ENCODE peak calls at places on chromosomes 5 and 9, in nine cellular contexts. One of them, this sample, is unnamed.
A peak's percentile ranks its signal among the peaks of the same experiment; 100 is the strongest.

GRCh38 chr5:53891159-53891558 is 330.7 kb downstream of the NDUFS4 start:
- DNase-seq in stimulated activated CD4-positive, alpha-beta T cell treated with anti-CD3 and anti-CD28 coated beads, TNF-alpha, amount 100 ng/mL, for 1 hour: no peak
- DNase-seq in AML-193: no peak
- DNase-seq in right lobe of liver: no peak
- DNase-seq in A172: no peak
- DNase-seq in body of pancreas: no peak
- DNase-seq in mammary epithelial cell: no peak
- DNase-seq in omental fat pad: no peak
- DNase-seq in stimulated activated CD8-positive, alpha-beta memory T cell treated with anti-CD3 and anti-CD28 coated beads, Interleukin-2, amount 100 ng/mL, for 48 hours: no peak
- DNase-seq in this sample: no peak

GRCh38 chr9:101466863-101467262 is 31.3 kb upstream of the ALDOB start:
- DNase-seq in stimulated activated CD4-positive, alpha-beta T cell treated with anti-CD3 and anti-CD28 coated beads, TNF-alpha, amount 100 ng/mL, for 1 hour: no peak
- DNase-seq in AML-193: no peak
- DNase-seq in right lobe of liver: no peak
- DNase-seq in A172: no peak
- DNase-seq in body of pancreas: no peak
- DNase-seq in mammary epithelial cell: no peak
- DNase-seq in omental fat pad: no peak
- DNase-seq in stimulated activated CD8-positive, alpha-beta memory T cell treated with anti-CD3 and anti-CD28 coated beads, Interleukin-2, amount 100 ng/mL, for 48 hours: no peak
- DNase-seq in this sample: no peak

GRCh38 chr5:140111859-140112551 is 1.9 kb upstream of the PURA start:
- DNase-seq in stimulated activated CD4-positive, alpha-beta T cell treated with anti-CD3 and anti-CD28 coated beads, TNF-alpha, amount 100 ng/mL, for 1 hour: no peak
- DNase-seq in AML-193: no peak
- DNase-seq in right lobe of liver: no peak
- DNase-seq in A172: no peak
- DNase-seq in body of pancreas: no peak
- DNase-seq in mammary epithelial cell: no peak
- DNase-seq in omental fat pad: no peak
- DNase-seq in stimulated activated CD8-positive, alpha-beta memory T cell treated with anti-CD3 and anti-CD28 coated beads, Interleukin-2, amount 100 ng/mL, for 48 hours: no peak
- DNase-seq in this sample: no peak

GRCh38 chr9:130306826-130307666 is 41.5 kb downstream of the HMCN2 start:
- DNase-seq in stimulated activated CD4-positive, alpha-beta T cell treated with anti-CD3 and anti-CD28 coated beads, TNF-alpha, amount 100 ng/mL, for 1 hour: no peak
- DNase-seq in AML-193: no peak
- DNase-seq in right lobe of liver: no peak
- DNase-seq in A172: no peak
- DNase-seq in body of pancreas: no peak
- DNase-seq in mammary epithelial cell: no peak
- DNase-seq in omental fat pad: no peak
- DNase-seq in stimulated activated CD8-positive, alpha-beta memory T cell treated with anti-CD3 and anti-CD28 coated beads, Interleukin-2, amount 100 ng/mL, for 48 hours: no peak
- DNase-seq in this sample: no peak

GRCh38 chr9:99605016-99605743 is 216.5 kb upstream of the NR4A3 start:
- DNase-seq in stimulated activated CD4-positive, alpha-beta T cell treated with anti-CD3 and anti-CD28 coated beads, TNF-alpha, amount 100 ng/mL, for 1 hour: no peak
- DNase-seq in AML-193: no peak
- DNase-seq in right lobe of liver: no peak
- DNase-seq in A172: no peak
- DNase-seq in body of pancreas: no peak
- DNase-seq in mammary epithelial cell: no peak
- DNase-seq in omental fat pad: no peak
- DNase-seq in stimulated activated CD8-positive, alpha-beta memory T cell treated with anti-CD3 and anti-CD28 coated beads, Interleukin-2, amount 100 ng/mL, for 48 hours: no peak
- DNase-seq in this sample: no peak

GRCh38 chr5:90983148-90983547 is 400.0 kb downstream of the ARRDC3 start:
- DNase-seq in stimulated activated CD4-positive, alpha-beta T cell treated with anti-CD3 and anti-CD28 coated beads, TNF-alpha, amount 100 ng/mL, for 1 hour: no peak
- DNase-seq in AML-193: peak; percentile 79
- DNase-seq in right lobe of liver: no peak
- DNase-seq in A172: peak; percentile 92
- DNase-seq in body of pancreas: no peak
- DNase-seq in mammary epithelial cell: peak; percentile 69
- DNase-seq in omental fat pad: no peak
- DNase-seq in stimulated activated CD8-positive, alpha-beta memory T cell treated with anti-CD3 and anti-CD28 coated beads, Interleukin-2, amount 100 ng/mL, for 48 hours: no peak
- DNase-seq in this sample: no peak

GRCh38 chr5:147973086-147973485 is 66.7 kb upstream of the C5orf46 start:
- DNase-seq in stimulated activated CD4-positive, alpha-beta T cell treated with anti-CD3 and anti-CD28 coated beads, TNF-alpha, amount 100 ng/mL, for 1 hour: no peak
- DNase-seq in AML-193: no peak
- DNase-seq in right lobe of liver: no peak
- DNase-seq in A172: no peak
- DNase-seq in body of pancreas: no peak
- DNase-seq in mammary epithelial cell: no peak
- DNase-seq in omental fat pad: no peak
- DNase-seq in stimulated activated CD8-positive, alpha-beta memory T cell treated with anti-CD3 and anti-CD28 coated beads, Interleukin-2, amount 100 ng/mL, for 48 hours: no peak
- DNase-seq in this sample: no peak

GRCh38 chr9:120851386-120851922 is 8.7 kb upstream of the PSMD5 start:
- DNase-seq in stimulated activated CD4-positive, alpha-beta T cell treated with anti-CD3 and anti-CD28 coated beads, TNF-alpha, amount 100 ng/mL, for 1 hour: no peak
- DNase-seq in AML-193: no peak
- DNase-seq in right lobe of liver: no peak
- DNase-seq in A172: no peak
- DNase-seq in body of pancreas: no peak
- DNase-seq in mammary epithelial cell: no peak
- DNase-seq in omental fat pad: no peak
- DNase-seq in stimulated activated CD8-positive, alpha-beta memory T cell treated with anti-CD3 and anti-CD28 coated beads, Interleukin-2, amount 100 ng/mL, for 48 hours: no peak
- DNase-seq in this sample: no peak

GRCh38 chr5:111681791-111682190 is 75.2 kb downstream of the NREP start:
- DNase-seq in stimulated activated CD4-positive, alpha-beta T cell treated with anti-CD3 and anti-CD28 coated beads, TNF-alpha, amount 100 ng/mL, for 1 hour: no peak
- DNase-seq in AML-193: no peak
- DNase-seq in right lobe of liver: no peak
- DNase-seq in A172: no peak
- DNase-seq in body of pancreas: no peak
- DNase-seq in mammary epithelial cell: no peak
- DNase-seq in omental fat pad: no peak
- DNase-seq in stimulated activated CD8-positive, alpha-beta memory T cell treated with anti-CD3 and anti-CD28 coated beads, Interleukin-2, amount 100 ng/mL, for 48 hours: no peak
- DNase-seq in this sample: no peak

GRCh38 chr9:127918201-127919107 is 1.6 kb upstream of the ST6GALNAC4 start:
- DNase-seq in stimulated activated CD4-positive, alpha-beta T cell treated with anti-CD3 and anti-CD28 coated beads, TNF-alpha, amount 100 ng/mL, for 1 hour: no peak
- DNase-seq in AML-193: no peak
- DNase-seq in right lobe of liver: peak; percentile 61
- DNase-seq in A172: peak; percentile 47
- DNase-seq in body of pancreas: peak; percentile 38
- DNase-seq in mammary epithelial cell: no peak
- DNase-seq in omental fat pad: no peak
- DNase-seq in stimulated activated CD8-positive, alpha-beta memory T cell treated with anti-CD3 and anti-CD28 coated beads, Interleukin-2, amount 100 ng/mL, for 48 hours: no peak
- DNase-seq in this sample: no peak

GRCh38 chr5:138109463-138110265 is 25.8 kb downstream of the WNT8A start:
- DNase-seq in stimulated activated CD4-positive, alpha-beta T cell treated with anti-CD3 and anti-CD28 coated beads, TNF-alpha, amount 100 ng/mL, for 1 hour: no peak
- DNase-seq in AML-193: no peak
- DNase-seq in right lobe of liver: no peak
- DNase-seq in A172: peak; percentile 65
- DNase-seq in body of pancreas: no peak
- DNase-seq in mammary epithelial cell: peak; percentile 23
- DNase-seq in omental fat pad: no peak
- DNase-seq in stimulated activated CD8-positive, alpha-beta memory T cell treated with anti-CD3 and anti-CD28 coated beads, Interleukin-2, amount 100 ng/mL, for 48 hours: no peak
- DNase-seq in this sample: no peak

GRCh38 chr5:174243904-174244303 is 198.4 kb downstream of the NSG2 start:
- DNase-seq in stimulated activated CD4-positive, alpha-beta T cell treated with anti-CD3 and anti-CD28 coated beads, TNF-alpha, amount 100 ng/mL, for 1 hour: no peak
- DNase-seq in AML-193: no peak
- DNase-seq in right lobe of liver: no peak
- DNase-seq in A172: no peak
- DNase-seq in body of pancreas: no peak
- DNase-seq in mammary epithelial cell: no peak
- DNase-seq in omental fat pad: no peak
- DNase-seq in stimulated activated CD8-positive, alpha-beta memory T cell treated with anti-CD3 and anti-CD28 coated beads, Interleukin-2, amount 100 ng/mL, for 48 hours: no peak
- DNase-seq in this sample: no peak

GRCh38 chr5:142680605-142681259 is 5.2 kb downstream of the FGF1 start:
- DNase-seq in stimulated activated CD4-positive, alpha-beta T cell treated with anti-CD3 and anti-CD28 coated beads, TNF-alpha, amount 100 ng/mL, for 1 hour: no peak
- DNase-seq in AML-193: no peak
- DNase-seq in right lobe of liver: no peak
- DNase-seq in A172: peak; percentile 88
- DNase-seq in body of pancreas: peak; percentile 56
- DNase-seq in mammary epithelial cell: peak; percentile 96
- DNase-seq in omental fat pad: no peak
- DNase-seq in stimulated activated CD8-positive, alpha-beta memory T cell treated with anti-CD3 and anti-CD28 coated beads, Interleukin-2, amount 100 ng/mL, for 48 hours: no peak
- DNase-seq in this sample: no peak

GRCh38 chr9:7844283-7844682 is 44.7 kb upstream of the DMAC1 start:
- DNase-seq in stimulated activated CD4-positive, alpha-beta T cell treated with anti-CD3 and anti-CD28 coated beads, TNF-alpha, amount 100 ng/mL, for 1 hour: no peak
- DNase-seq in AML-193: peak; percentile 59
- DNase-seq in right lobe of liver: no peak
- DNase-seq in A172: peak; percentile 2
- DNase-seq in body of pancreas: no peak
- DNase-seq in mammary epithelial cell: no peak
- DNase-seq in omental fat pad: no peak
- DNase-seq in stimulated activated CD8-positive, alpha-beta memory T cell treated with anti-CD3 and anti-CD28 coated beads, Interleukin-2, amount 100 ng/mL, for 48 hours: no peak
- DNase-seq in this sample: no peak

GRCh38 chr9:135340143-135340655 is 139.4 kb upstream of the PPP1R26 start:
- DNase-seq in stimulated activated CD4-positive, alpha-beta T cell treated with anti-CD3 and anti-CD28 coated beads, TNF-alpha, amount 100 ng/mL, for 1 hour: no peak
- DNase-seq in AML-193: no peak
- DNase-seq in right lobe of liver: peak; percentile 6
- DNase-seq in A172: no peak
- DNase-seq in body of pancreas: no peak
- DNase-seq in mammary epithelial cell: no peak
- DNase-seq in omental fat pad: no peak
- DNase-seq in stimulated activated CD8-positive, alpha-beta memory T cell treated with anti-CD3 and anti-CD28 coated beads, Interleukin-2, amount 100 ng/mL, for 48 hours: no peak
- DNase-seq in this sample: no peak

GRCh38 chr5:135608361-135608760 is 29.6 kb upstream of the CXCL14 start:
- DNase-seq in stimulated activated CD4-positive, alpha-beta T cell treated with anti-CD3 and anti-CD28 coated beads, TNF-alpha, amount 100 ng/mL, for 1 hour: no peak
- DNase-seq in AML-193: no peak
- DNase-seq in right lobe of liver: no peak
- DNase-seq in A172: no peak
- DNase-seq in body of pancreas: no peak
- DNase-seq in mammary epithelial cell: no peak
- DNase-seq in omental fat pad: no peak
- DNase-seq in stimulated activated CD8-positive, alpha-beta memory T cell treated with anti-CD3 and anti-CD28 coated beads, Interleukin-2, amount 100 ng/mL, for 48 hours: no peak
- DNase-seq in this sample: no peak

GRCh38 chr5:143851383-143851782 is 39.4 kb downstream of the HMHB1 start:
- DNase-seq in stimulated activated CD4-positive, alpha-beta T cell treated with anti-CD3 and anti-CD28 coated beads, TNF-alpha, amount 100 ng/mL, for 1 hour: no peak
- DNase-seq in AML-193: no peak
- DNase-seq in right lobe of liver: no peak
- DNase-seq in A172: no peak
- DNase-seq in body of pancreas: no peak
- DNase-seq in mammary epithelial cell: no peak
- DNase-seq in omental fat pad: no peak
- DNase-seq in stimulated activated CD8-positive, alpha-beta memory T cell treated with anti-CD3 and anti-CD28 coated beads, Interleukin-2, amount 100 ng/mL, for 48 hours: no peak
- DNase-seq in this sample: no peak

GRCh38 chr9:82035332-82035731 is 46.8 kb downstream of the SPATA31D1 start:
- DNase-seq in stimulated activated CD4-positive, alpha-beta T cell treated with anti-CD3 and anti-CD28 coated beads, TNF-alpha, amount 100 ng/mL, for 1 hour: no peak
- DNase-seq in AML-193: no peak
- DNase-seq in right lobe of liver: no peak
- DNase-seq in A172: no peak
- DNase-seq in body of pancreas: no peak
- DNase-seq in mammary epithelial cell: no peak
- DNase-seq in omental fat pad: no peak
- DNase-seq in stimulated activated CD8-positive, alpha-beta memory T cell treated with anti-CD3 and anti-CD28 coated beads, Interleukin-2, amount 100 ng/mL, for 48 hours: no peak
- DNase-seq in this sample: no peak

GRCh38 chr9:38371495-38371894 is 21.0 kb upstream of the ALDH1B1 start:
- DNase-seq in stimulated activated CD4-positive, alpha-beta T cell treated with anti-CD3 and anti-CD28 coated beads, TNF-alpha, amount 100 ng/mL, for 1 hour: no peak
- DNase-seq in AML-193: no peak
- DNase-seq in right lobe of liver: no peak
- DNase-seq in A172: peak; percentile 35
- DNase-seq in body of pancreas: peak; percentile 75
- DNase-seq in mammary epithelial cell: peak; percentile 52
- DNase-seq in omental fat pad: no peak
- DNase-seq in stimulated activated CD8-positive, alpha-beta memory T cell treated with anti-CD3 and anti-CD28 coated beads, Interleukin-2, amount 100 ng/mL, for 48 hours: no peak
- DNase-seq in this sample: no peak

GRCh38 chr5:138611295-138612220 is 36.4 kb upstream of the HSPA9 start:
- DNase-seq in stimulated activated CD4-positive, alpha-beta T cell treated with anti-CD3 and anti-CD28 coated beads, TNF-alpha, amount 100 ng/mL, for 1 hour: no peak
- DNase-seq in AML-193: no peak
- DNase-seq in right lobe of liver: no peak
- DNase-seq in A172: no peak
- DNase-seq in body of pancreas: peak; percentile 19
- DNase-seq in mammary epithelial cell: no peak
- DNase-seq in omental fat pad: no peak
- DNase-seq in stimulated activated CD8-positive, alpha-beta memory T cell treated with anti-CD3 and anti-CD28 coated beads, Interleukin-2, amount 100 ng/mL, for 48 hours: no peak
- DNase-seq in this sample: no peak

GRCh38 chr5:114744406-114744805 is 382.5 kb downstream of the KCNN2 start:
- DNase-seq in stimulated activated CD4-positive, alpha-beta T cell treated with anti-CD3 and anti-CD28 coated beads, TNF-alpha, amount 100 ng/mL, for 1 hour: no peak
- DNase-seq in AML-193: no peak
- DNase-seq in right lobe of liver: no peak
- DNase-seq in A172: no peak
- DNase-seq in body of pancreas: no peak
- DNase-seq in mammary epithelial cell: no peak
- DNase-seq in omental fat pad: no peak
- DNase-seq in stimulated activated CD8-positive, alpha-beta memory T cell treated with anti-CD3 and anti-CD28 coated beads, Interleukin-2, amount 100 ng/mL, for 48 hours: no peak
- DNase-seq in this sample: no peak

GRCh38 chr9:134225186-134225585 is 60.8 kb upstream of the RNU6ATAC start:
- DNase-seq in stimulated activated CD4-positive, alpha-beta T cell treated with anti-CD3 and anti-CD28 coated beads, TNF-alpha, amount 100 ng/mL, for 1 hour: no peak
- DNase-seq in AML-193: no peak
- DNase-seq in right lobe of liver: peak; percentile 11
- DNase-seq in A172: no peak
- DNase-seq in body of pancreas: no peak
- DNase-seq in mammary epithelial cell: no peak
- DNase-seq in omental fat pad: no peak
- DNase-seq in stimulated activated CD8-positive, alpha-beta memory T cell treated with anti-CD3 and anti-CD28 coated beads, Interleukin-2, amount 100 ng/mL, for 48 hours: no peak
- DNase-seq in this sample: no peak

GRCh38 chr5:42781584-42781983 is 25.0 kb downstream of the CCDC152 start:
- DNase-seq in stimulated activated CD4-positive, alpha-beta T cell treated with anti-CD3 and anti-CD28 coated beads, TNF-alpha, amount 100 ng/mL, for 1 hour: no peak
- DNase-seq in AML-193: no peak
- DNase-seq in right lobe of liver: no peak
- DNase-seq in A172: no peak
- DNase-seq in body of pancreas: no peak
- DNase-seq in mammary epithelial cell: no peak
- DNase-seq in omental fat pad: no peak
- DNase-seq in stimulated activated CD8-positive, alpha-beta memory T cell treated with anti-CD3 and anti-CD28 coated beads, Interleukin-2, amount 100 ng/mL, for 48 hours: no peak
- DNase-seq in this sample: no peak

GRCh38 chr5:98929982-98930355 is 1.2 kb upstream of the CHD1 start:
- DNase-seq in stimulated activated CD4-positive, alpha-beta T cell treated with anti-CD3 and anti-CD28 coated beads, TNF-alpha, amount 100 ng/mL, for 1 hour: no peak
- DNase-seq in AML-193: no peak
- DNase-seq in right lobe of liver: no peak
- DNase-seq in A172: no peak
- DNase-seq in body of pancreas: peak; percentile 46
- DNase-seq in mammary epithelial cell: no peak
- DNase-seq in omental fat pad: no peak
- DNase-seq in stimulated activated CD8-positive, alpha-beta memory T cell treated with anti-CD3 and anti-CD28 coated beads, Interleukin-2, amount 100 ng/mL, for 48 hours: no peak
- DNase-seq in this sample: no peak

GRCh38 chr5:73774924-73775323 is 148.9 kb downstream of the ARHGEF28 start:
- DNase-seq in stimulated activated CD4-positive, alpha-beta T cell treated with anti-CD3 and anti-CD28 coated beads, TNF-alpha, amount 100 ng/mL, for 1 hour: no peak
- DNase-seq in AML-193: no peak
- DNase-seq in right lobe of liver: no peak
- DNase-seq in A172: no peak
- DNase-seq in body of pancreas: no peak
- DNase-seq in mammary epithelial cell: no peak
- DNase-seq in omental fat pad: no peak
- DNase-seq in stimulated activated CD8-positive, alpha-beta memory T cell treated with anti-CD3 and anti-CD28 coated beads, Interleukin-2, amount 100 ng/mL, for 48 hours: no peak
- DNase-seq in this sample: no peak

GRCh38 chr9:98726735-98727134 is 18.0 kb upstream of the GABBR2 start:
- DNase-seq in stimulated activated CD4-positive, alpha-beta T cell treated with anti-CD3 and anti-CD28 coated beads, TNF-alpha, amount 100 ng/mL, for 1 hour: no peak
- DNase-seq in AML-193: peak; percentile 43
- DNase-seq in right lobe of liver: no peak
- DNase-seq in A172: peak; percentile 24
- DNase-seq in body of pancreas: no peak
- DNase-seq in mammary epithelial cell: no peak
- DNase-seq in omental fat pad: no peak
- DNase-seq in stimulated activated CD8-positive, alpha-beta memory T cell treated with anti-CD3 and anti-CD28 coated beads, Interleukin-2, amount 100 ng/mL, for 48 hours: no peak
- DNase-seq in this sample: no peak

GRCh38 chr5:139061856-139062255 is 136.3 kb downstream of the SIL1 start:
- DNase-seq in stimulated activated CD4-positive, alpha-beta T cell treated with anti-CD3 and anti-CD28 coated beads, TNF-alpha, amount 100 ng/mL, for 1 hour: no peak
- DNase-seq in AML-193: no peak
- DNase-seq in right lobe of liver: no peak
- DNase-seq in A172: no peak
- DNase-seq in body of pancreas: no peak
- DNase-seq in mammary epithelial cell: no peak
- DNase-seq in omental fat pad: no peak
- DNase-seq in stimulated activated CD8-positive, alpha-beta memory T cell treated with anti-CD3 and anti-CD28 coated beads, Interleukin-2, amount 100 ng/mL, for 48 hours: no peak
- DNase-seq in this sample: no peak

This sample was measured in activated CD4-positive, CD25-positive, alpha-beta regulatory T cell.